ENCODE peak calls at places on chromosomes 16 and 17, in six cellular contexts. U is H1, I is uterus, K is sigmoid colon, X is stomach, D is heart left ventricle. R is an unnamed sample.

GRCh38 chr16:4663756-4664465 is 29.5 kb upstream of the NUDT16L1 start:
- DNase-seq in U (no peak), I (no peak), K (peak; percentile 79), X (peak; percentile 45), D (peak; percentile 70), R (no peak)

GRCh38 chr17:50872710-50873424 is 6.7 kb upstream of the TOB1 start:
- DNase-seq in U (no peak), I (no peak), K (peak; percentile 77), X (peak; percentile 48), D (no peak), R (no peak)

GRCh38 chr16:53809088-53809951 is 105.4 kb downstream of the FTO start:
- DNase-seq in U (no peak), I (no peak), K (no peak), X (no peak), D (no peak), R (no peak)

GRCh38 chr17:50565559-50566350 is 5.2 kb downstream of the CACNA1G start:
- DNase-seq in U (no peak), I (no peak), K (no peak), X (no peak), D (no peak), R (peak; percentile 29)

GRCh38 chr17:1188812-1189211 is 9.0 kb upstream of the ABR start:
- DNase-seq in U (no peak), I (peak; percentile 87), K (peak; percentile 98), X (peak; percentile 97), D (peak; percentile 73), R (no peak)

GRCh38 chr16:56861092-56861610 is 3.9 kb upstream of the SLC12A3 start:
- DNase-seq in U (no peak), I (no peak), K (no peak), X (no peak), D (no peak), R (peak; percentile 72)

GRCh38 chr16:54282202-54282922 is 4.2 kb downstream of the IRX3 start:
- DNase-seq in U (peak; percentile 84), I (no peak), K (no peak), X (peak; percentile 71), D (peak; percentile 65), R (peak; percentile 18)

GRCh38 chr17:49365667-49366066 is 3.6 kb upstream of the ZNF652 start:
- DNase-seq in U (no peak), I (no peak), K (no peak), X (no peak), D (no peak), R (peak; percentile 38)

GRCh38 chr17:54956802-54957201 is 11.7 kb downstream of the COX11 start:
- DNase-seq in U (no peak), I (no peak), K (no peak), X (no peak), D (no peak), R (no peak)

GRCh38 chr16:74607310-74607966 is 524 bp upstream of the GLG1 start:
- DNase-seq in U (no peak), I (no peak), K (no peak), X (no peak), D (no peak), R (no peak)

GRCh38 chr16:77624085-77624484 is 98.2 kb upstream of the NUDT7 start:
- DNase-seq in U (no peak), I (no peak), K (no peak), X (no peak), D (no peak), R (no peak)

GRCh38 chr17:3318336-3318735 is 20.2 kb upstream of the OR3A1 start:
- DNase-seq in U (no peak), I (no peak), K (no peak), X (no peak), D (no peak), R (no peak)

GRCh38 chr17:57989011-57989345 is 924 bp upstream of the VEZF1 start:
- DNase-seq in U (no peak), I (no peak), K (peak; percentile 61), X (peak; percentile 31), D (peak; percentile 49), R (peak; percentile 59)

GRCh38 chr17:57988301-57989010 is 402 bp upstream of the VEZF1 start:
- DNase-seq in U (peak; percentile 83), I (peak; percentile 75), K (peak; percentile 90), X (peak; percentile 68), D (peak; percentile 78), R (peak; percentile 85)

GRCh38 chr17:57986841-57987581 is 1.0 kb downstream of the VEZF1 start:
- DNase-seq in U (no peak), I (peak; percentile 66), K (peak; percentile 84), X (peak; percentile 46), D (peak; percentile 53), R (peak; percentile 59)

GRCh38 chr17:57985675-57985974 is 2.4 kb downstream of the VEZF1 start:
- DNase-seq in U (no peak), I (no peak), K (no peak), X (no peak), D (no peak), R (no peak)

DNA sequence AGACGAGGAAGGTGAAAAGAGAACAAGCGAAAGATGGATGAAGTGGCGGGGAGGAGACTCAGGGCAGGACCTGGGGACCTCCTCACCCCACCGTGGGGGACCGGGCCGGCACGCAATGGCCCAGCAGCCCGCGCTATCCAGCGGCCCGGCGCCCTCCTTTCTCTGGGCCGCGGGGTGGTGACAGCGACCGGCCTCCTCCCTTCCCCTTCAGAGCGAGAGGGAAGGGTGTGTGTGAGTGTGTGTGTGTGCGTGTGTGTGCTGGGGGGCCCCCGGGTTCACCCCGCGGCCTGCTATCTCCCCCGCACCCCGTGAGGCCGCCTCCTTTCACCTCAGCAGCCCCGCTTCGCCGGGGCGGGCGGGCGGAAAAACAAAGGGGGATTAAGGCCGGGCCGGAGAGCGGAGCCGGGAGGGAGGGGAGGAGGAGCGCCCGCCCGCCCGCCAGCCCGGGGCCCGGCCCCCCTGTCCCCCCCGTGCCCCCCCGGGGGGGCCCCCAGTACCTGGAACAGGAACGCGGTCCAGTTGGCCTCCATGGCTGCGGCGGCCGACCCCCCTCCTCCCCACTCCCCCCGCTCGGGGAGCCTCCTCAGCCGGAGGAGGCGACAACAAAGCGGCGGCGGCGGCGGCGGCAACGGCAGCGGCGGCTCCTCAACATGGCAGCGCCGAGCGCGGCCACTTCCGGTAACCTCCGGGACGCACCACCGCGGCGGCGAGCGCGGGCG is at the start of gene VEZF1:
- DNase-seq in U (no peak), I (peak; percentile 78), K (peak; percentile 90), X (peak; percentile 78), D (peak; percentile 89), R (peak; percentile 88)
- TF ChIP-seq POLR2A in U (no peak), I (peak; percentile 21), K (peak; percentile 73), X (no peak), D (peak; percentile 27), R (no peak)

GRCh38 chr17:56744721-56745120 is 89.0 kb downstream of the C17orf67 start:
- DNase-seq in U (no peak), I (no peak), K (no peak), X (no peak), D (no peak), R (no peak)
- TF ChIP-seq POLR2A in U (no peak), I (no peak), K (no peak), X (no peak), D (no peak), R (no peak)

GRCh38 chr16:87459027-87459426 is 33.8 kb downstream of the ZCCHC14 start:
- DNase-seq in U (no peak), I (no peak), K (no peak), X (no peak), D (no peak), R (no peak)
- TF ChIP-seq POLR2A in U (no peak), I (no peak), K (no peak), X (no peak), D (no peak), R (no peak)

GRCh38 chr17:7352559-7352889 is 562 bp downstream of the KCTD11 start:
- DNase-seq in U (no peak), I (no peak), K (no peak), X (no peak), D (no peak), R (no peak)

GRCh38 chr17:7352910-7353635 is 1.1 kb downstream of the KCTD11 start:
- DNase-seq in U (no peak), I (no peak), K (no peak), X (no peak), D (peak; percentile 28), R (no peak)

GRCh38 chr17:7354262-7354781 is 634 bp upstream of the TMEM95 start:
- DNase-seq in U (no peak), I (no peak), K (no peak), X (no peak), D (no peak), R (peak; percentile 43)

GRCh38 chr17:7355053-7355452 is at the start of gene TMEM95:
- DNase-seq in U (no peak), I (no peak), K (peak; percentile 78), X (no peak), D (peak; percentile 63), R (peak; percentile 32)

GRCh38 chr17:7351665-7352558 is at the start of gene KCTD11:
- DNase-seq in U (peak; percentile 89), I (peak; percentile 88), K (peak; percentile 95), X (peak; percentile 97), D (peak; percentile 93), R (peak; percentile 88)
- TF ChIP-seq POLR2A in U (peak; percentile 82), I (peak; percentile 19), K (peak; percentile 36), X (no peak), D (peak; percentile 80), R (no peak)

DNA sequence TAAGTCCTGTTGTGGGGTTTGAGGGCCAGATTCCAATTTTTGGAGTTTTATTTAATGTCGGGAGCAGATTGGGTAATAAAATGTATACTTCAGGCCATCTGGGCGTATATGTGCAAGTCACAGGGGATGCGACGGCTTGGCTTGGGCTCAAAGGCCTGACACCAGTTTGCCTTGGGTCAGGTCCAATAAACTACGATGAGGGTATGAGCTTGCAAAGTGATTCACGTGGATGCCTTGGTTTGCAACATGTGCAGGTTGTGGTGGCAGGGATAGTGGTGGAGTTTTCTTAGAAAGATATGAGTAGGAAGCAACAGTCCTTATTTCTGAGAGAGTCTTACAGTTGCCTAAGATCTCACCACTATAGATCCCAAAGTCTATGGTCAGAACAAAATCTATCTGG is 157.0 kb upstream of the CDH11 start:
- DNase-seq in U (no peak), I (no peak), K (no peak), X (no peak), D (no peak), R (no peak)
- TF ChIP-seq POLR2A in U (no peak), I (no peak), K (no peak), X (no peak), D (no peak), R (no peak)

GRCh38 chr16:50696575-50697420 is 3.4 kb downstream of the NOD2 start:
- DNase-seq in U (no peak), I (peak; percentile 71), K (peak; percentile 91), X (peak; percentile 77), D (peak; percentile 86), R (peak; percentile 79)
- TF ChIP-seq POLR2A in U (no peak), I (no peak), K (no peak), X (no peak), D (peak; percentile 13), R (no peak)

DNA sequence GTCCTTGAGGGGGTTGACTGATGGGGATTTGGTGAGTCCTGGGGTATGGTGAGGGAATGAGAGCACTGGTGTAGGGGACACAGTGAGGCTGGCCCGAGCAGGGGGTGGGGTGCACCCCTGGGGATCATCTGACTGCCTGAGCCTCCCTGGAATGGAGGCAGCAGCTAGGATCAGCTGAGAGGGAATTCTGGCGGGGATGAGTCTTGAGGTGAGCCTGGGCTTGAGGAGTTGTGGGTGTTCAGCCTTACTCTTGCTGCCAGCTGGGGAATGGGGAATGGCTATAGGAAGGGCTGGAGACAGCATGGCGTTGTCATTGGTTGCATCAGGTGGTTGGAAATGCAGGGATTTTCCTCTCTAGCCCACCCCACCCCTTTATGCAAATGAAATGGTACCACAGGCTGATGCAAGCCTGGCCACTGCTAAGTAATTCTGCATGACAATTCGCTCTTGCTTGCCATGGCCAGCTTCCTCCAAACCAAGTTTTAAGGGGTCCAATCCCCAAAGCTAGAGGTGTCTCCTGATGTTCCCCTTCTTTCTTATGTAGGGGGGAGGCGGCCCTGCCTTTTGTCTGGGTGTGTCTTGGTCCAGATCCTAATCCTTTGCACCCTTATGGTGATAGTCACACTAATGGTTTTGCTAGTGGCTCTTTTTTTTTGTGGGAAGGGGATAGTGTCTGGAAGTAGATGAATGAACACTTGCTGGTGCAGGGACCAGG is 7.5 kb downstream of the NFE2L1 start:
- DNase-seq in U (peak; percentile 64), I (no peak), K (no peak), X (no peak), D (no peak), R (peak; percentile 90)
- TF ChIP-seq POLR2A in U (peak; percentile 92), I (no peak), K (no peak), X (no peak), D (no peak), R (no peak)

R was measured in erythroblast.